ENCODE peak calls at places on chromosomes 12 and 14, in four cellular contexts. One of them, this sample, is unnamed.

GRCh38 chr14:38536376-38537038 is 280.6 kb upstream of the CLEC14A start:
- DNase-seq in fibroblast of the aortic adventitia: peak
- DNase-seq in SW 1271: no peak
- DNase-seq in cardiac muscle cell: peak
- DNase-seq in this sample: no peak

GRCh38 chr14:36069535-36069900 is 107.0 kb downstream of the PTCSC3 start:
- DNase-seq in fibroblast of the aortic adventitia: peak
- DNase-seq in SW 1271: peak
- DNase-seq in cardiac muscle cell: peak
- DNase-seq in this sample: no peak

GRCh38 chr14:54606631-54607133 is 39.8 kb downstream of the SAMD4A start:
- DNase-seq in fibroblast of the aortic adventitia: peak
- DNase-seq in SW 1271: no peak
- DNase-seq in cardiac muscle cell: peak
- DNase-seq in this sample: no peak

GRCh38 chr14:35083530-35084150 is 37.6 kb downstream of the FAM177A1 start:
- DNase-seq in fibroblast of the aortic adventitia: no peak
- DNase-seq in SW 1271: no peak
- DNase-seq in cardiac muscle cell: no peak
- DNase-seq in this sample: no peak

GRCh38 chr12:104079024-104079423 is 14.7 kb downstream of the HCFC2 start:
- DNase-seq in cardiac muscle cell: no peak
- DNase-seq in fibroblast of the aortic adventitia: no peak
- DNase-seq in SW 1271: no peak
- DNase-seq in this sample: no peak

GRCh38 chr12:101969-102878 is 35.7 kb downstream of the IQSEC3 start:
- DNase-seq in SW 1271: peak
- DNase-seq in cardiac muscle cell: no peak
- DNase-seq in fibroblast of the aortic adventitia: no peak
- DNase-seq in this sample: no peak

GRCh38 chr12:79424109-79424721 is 266.5 kb downstream of the PAWR start:
- DNase-seq in SW 1271: peak
- DNase-seq in cardiac muscle cell: peak
- DNase-seq in fibroblast of the aortic adventitia: peak
- DNase-seq in this sample: peak

GRCh38 chr14:75205586-75205985 is 29.2 kb upstream of the TMED10 start:
- DNase-seq in fibroblast of the aortic adventitia: peak
- DNase-seq in SW 1271: peak
- DNase-seq in cardiac muscle cell: peak
- DNase-seq in this sample: no peak

GRCh38 chr14:33061667-33062325 is 123.1 kb downstream of the NPAS3 start:
- DNase-seq in SW 1271: no peak
- DNase-seq in fibroblast of the aortic adventitia: no peak
- DNase-seq in cardiac muscle cell: peak
- DNase-seq in this sample: no peak

GRCh38 chr14:105951399-105951798 is 425.0 kb downstream of the TMEM121 start:
- DNase-seq in SW 1271: no peak
- DNase-seq in cardiac muscle cell: no peak
- DNase-seq in fibroblast of the aortic adventitia: no peak
- DNase-seq in this sample: no peak

GRCh38 chr12:92151916-92152315 is 6.3 kb upstream of the BTG1 start:
- DNase-seq in fibroblast of the aortic adventitia: no peak
- DNase-seq in SW 1271: no peak
- DNase-seq in cardiac muscle cell: no peak
- DNase-seq in this sample: no peak

GRCh38 chr12:68031881-68032739 is 42.9 kb downstream of the IFNG-AS1 start:
- DNase-seq in cardiac muscle cell: no peak
- DNase-seq in fibroblast of the aortic adventitia: no peak
- DNase-seq in SW 1271: no peak
- DNase-seq in this sample: peak

GRCh38 chr12:47942327-47943230 is 20.8 kb upstream of the TMEM106C start:
- DNase-seq in fibroblast of the aortic adventitia: no peak
- DNase-seq in cardiac muscle cell: peak
- DNase-seq in SW 1271: no peak
- DNase-seq in this sample: no peak

GRCh38 chr12:750356-751191 is 1.8 kb upstream of the WNK1 start:
- DNase-seq in SW 1271: no peak
- DNase-seq in fibroblast of the aortic adventitia: no peak
- DNase-seq in cardiac muscle cell: no peak
- DNase-seq in this sample: no peak

GRCh38 chr12:30002677-30003076 is 218.9 kb upstream of the TMTC1 start:
- DNase-seq in SW 1271: no peak
- DNase-seq in fibroblast of the aortic adventitia: no peak
- DNase-seq in cardiac muscle cell: no peak
- DNase-seq in this sample: no peak

GRCh38 chr12:119780786-119781434 is 96.2 kb downstream of the CIT start:
- DNase-seq in fibroblast of the aortic adventitia: peak
- DNase-seq in cardiac muscle cell: peak
- DNase-seq in SW 1271: peak
- DNase-seq in this sample: peak

GRCh38 chr12:44874981-44875416 is 1.1 kb downstream of the NELL2 start:
- DNase-seq in fibroblast of the aortic adventitia: no peak
- DNase-seq in SW 1271: no peak
- DNase-seq in cardiac muscle cell: no peak
- DNase-seq in this sample: no peak

GRCh38 chr14:83071888-83072501 is 1538.3 kb upstream of the SEL1L start:
- DNase-seq in SW 1271: peak
- DNase-seq in fibroblast of the aortic adventitia: no peak
- DNase-seq in cardiac muscle cell: peak
- DNase-seq in this sample: no peak

GRCh38 chr14:54003064-54003463 is 46.4 kb upstream of the BMP4 start:
- DNase-seq in SW 1271: no peak
- DNase-seq in cardiac muscle cell: no peak
- DNase-seq in fibroblast of the aortic adventitia: no peak
- DNase-seq in this sample: no peak

GRCh38 chr12:103840399-103840880 is 594 bp downstream of the NT5DC3 start:
- DNase-seq in SW 1271: no peak
- DNase-seq in fibroblast of the aortic adventitia: peak
- DNase-seq in cardiac muscle cell: peak
- DNase-seq in this sample: no peak

GRCh38 chr14:50038398-50039119 is 77.8 kb downstream of the VCPKMT start:
- DNase-seq in cardiac muscle cell: peak
- DNase-seq in fibroblast of the aortic adventitia: peak
- DNase-seq in SW 1271: peak
- DNase-seq in this sample: no peak

GRCh38 chr12:1126089-1126488 is 135.1 kb downstream of the ERC1 start:
- DNase-seq in fibroblast of the aortic adventitia: no peak
- DNase-seq in cardiac muscle cell: no peak
- DNase-seq in SW 1271: no peak
- DNase-seq in this sample: no peak

GRCh38 chr12:49358548-49359141 is 8.6 kb upstream of the SPATS2 start:
- DNase-seq in cardiac muscle cell: peak
- DNase-seq in SW 1271: peak
- DNase-seq in fibroblast of the aortic adventitia: peak
- DNase-seq in this sample: no peak

GRCh38 chr14:99560946-99561683 is 42.9 kb downstream of the CCDC85C start:
- DNase-seq in SW 1271: no peak
- DNase-seq in cardiac muscle cell: no peak
- DNase-seq in fibroblast of the aortic adventitia: no peak
- DNase-seq in this sample: no peak